ENCODE peak calls at places on chromosomes 1 and 21, in five cellular contexts. One of them, this sample, is unnamed.

GRCh38 chr21:29232601-29233541 is 65.9 kb upstream of the BACH1 start:
- DNase-seq in stomach: no peak
- DNase-seq in body of pancreas: no peak
- DNase-seq in GM12865: peak
- DNase-seq in small intestine: no peak
- DNase-seq in this sample: no peak

GRCh38 chr1:176765608-176766007 is 302.6 kb downstream of the PAPPA2 start:
- DNase-seq in small intestine: no peak
- DNase-seq in GM12865: no peak
- DNase-seq in body of pancreas: no peak
- DNase-seq in stomach: no peak
- DNase-seq in this sample: no peak

GRCh38 chr1:201896951-201897391 is 8.3 kb downstream of the SHISA4 start:
- DNase-seq in stomach: no peak
- DNase-seq in GM12865: no peak
- DNase-seq in small intestine: no peak
- DNase-seq in body of pancreas: no peak
- DNase-seq in this sample: no peak

GRCh38 chr1:77832889-77833288 is 53.4 kb downstream of the MIGA1 start:
- DNase-seq in small intestine: no peak
- DNase-seq in body of pancreas: no peak
- DNase-seq in stomach: no peak
- DNase-seq in GM12865: no peak
- DNase-seq in this sample: no peak

GRCh38 chr1:8540971-8541370 is 223.1 kb downstream of the SLC45A1 start:
- DNase-seq in GM12865: no peak
- DNase-seq in small intestine: no peak
- DNase-seq in body of pancreas: no peak
- DNase-seq in stomach: no peak
- DNase-seq in this sample: no peak

GRCh38 chr21:31553461-31553860 is 106.0 kb upstream of the SOD1 start:
- DNase-seq in stomach: no peak
- DNase-seq in body of pancreas: no peak
- DNase-seq in small intestine: no peak
- DNase-seq in GM12865: no peak
- DNase-seq in this sample: no peak

GRCh38 chr1:222828939-222829338 is 14.1 kb downstream of the DISP1 start:
- DNase-seq in stomach: no peak
- DNase-seq in small intestine: no peak
- DNase-seq in body of pancreas: no peak
- DNase-seq in GM12865: no peak
- DNase-seq in this sample: no peak

GRCh38 chr1:234701737-234702341 is 91.9 kb upstream of the IRF2BP2 start:
- DNase-seq in small intestine: no peak
- DNase-seq in GM12865: no peak
- DNase-seq in body of pancreas: no peak
- DNase-seq in stomach: no peak
- DNase-seq in this sample: no peak

GRCh38 chr1:151065089-151065645 is 5.0 kb downstream of the MLLT11 start:
- DNase-seq in body of pancreas: no peak
- DNase-seq in small intestine: no peak
- DNase-seq in stomach: no peak
- DNase-seq in GM12865: no peak
- DNase-seq in this sample: no peak

GRCh38 chr1:109762821-109763645 is 690 bp downstream of the EPS8L3 start:
- DNase-seq in small intestine: peak
- DNase-seq in GM12865: no peak
- DNase-seq in stomach: peak
- DNase-seq in body of pancreas: peak
- DNase-seq in this sample: no peak

GRCh38 chr1:172742599-172743500 is 83.9 kb downstream of the FASLG start:
- DNase-seq in GM12865: peak
- DNase-seq in small intestine: peak
- DNase-seq in body of pancreas: no peak
- DNase-seq in stomach: no peak
- DNase-seq in this sample: no peak

GRCh38 chr1:110114784-110115183 is 2.5 kb downstream of the UBL4B start:
- DNase-seq in GM12865: no peak
- DNase-seq in stomach: no peak
- DNase-seq in body of pancreas: no peak
- DNase-seq in small intestine: no peak
- DNase-seq in this sample: no peak

GRCh38 chr1:244813327-244813726 is 22.1 kb upstream of the COX20 start:
- DNase-seq in small intestine: no peak
- DNase-seq in stomach: no peak
- DNase-seq in GM12865: no peak
- DNase-seq in body of pancreas: no peak
- DNase-seq in this sample: no peak

GRCh38 chr1:168396940-168397680 is 116.4 kb downstream of the TBX19 start:
- DNase-seq in stomach: no peak
- DNase-seq in body of pancreas: no peak
- DNase-seq in small intestine: no peak
- DNase-seq in GM12865: no peak
- DNase-seq in this sample: no peak

GRCh38 chr1:172352435-172352834 is 68.0 kb upstream of the C1orf105 start:
- DNase-seq in small intestine: no peak
- DNase-seq in body of pancreas: no peak
- DNase-seq in GM12865: no peak
- DNase-seq in stomach: no peak
- DNase-seq in this sample: no peak

GRCh38 chr1:84776639-84777038 is 86.4 kb upstream of the SSX2IP start:
- DNase-seq in stomach: no peak
- DNase-seq in body of pancreas: no peak
- DNase-seq in small intestine: no peak
- DNase-seq in GM12865: no peak
- DNase-seq in this sample: no peak

GRCh38 chr1:90963651-90964050 is 58.2 kb downstream of the ZNF644 start:
- DNase-seq in stomach: no peak
- DNase-seq in GM12865: no peak
- DNase-seq in small intestine: no peak
- DNase-seq in body of pancreas: no peak
- DNase-seq in this sample: no peak

GRCh38 chr21:16454371-16454770 is 724.6 kb downstream of the USP25 start:
- DNase-seq in stomach: no peak
- DNase-seq in body of pancreas: no peak
- DNase-seq in small intestine: no peak
- DNase-seq in GM12865: no peak
- DNase-seq in this sample: no peak

GRCh38 chr1:24764848-24765247 is 19.6 kb downstream of the CLIC4 start:
- DNase-seq in small intestine: no peak
- DNase-seq in GM12865: no peak
- DNase-seq in body of pancreas: no peak
- DNase-seq in stomach: no peak
- DNase-seq in this sample: no peak

GRCh38 chr1:24142546-24143431 is at the start of gene IL22RA1:
- DNase-seq in GM12865: no peak
- DNase-seq in small intestine: peak
- DNase-seq in stomach: peak
- DNase-seq in body of pancreas: peak
- DNase-seq in this sample: no peak

GRCh38 chr1:50973255-50973654 is 3.2 kb downstream of the CDKN2C start:
- DNase-seq in body of pancreas: no peak
- DNase-seq in small intestine: no peak
- DNase-seq in stomach: no peak
- DNase-seq in GM12865: no peak
- DNase-seq in this sample: no peak

GRCh38 chr1:50972766-50973165 is 2.7 kb downstream of the CDKN2C start:
- DNase-seq in stomach: no peak
- DNase-seq in body of pancreas: no peak
- DNase-seq in GM12865: no peak
- DNase-seq in small intestine: no peak
- DNase-seq in this sample: no peak

GRCh38 chr1:50970927-50971582 is 1.0 kb downstream of the CDKN2C start:
- DNase-seq in body of pancreas: no peak
- DNase-seq in small intestine: peak
- DNase-seq in GM12865: no peak
- DNase-seq in stomach: no peak
- DNase-seq in this sample: no peak

GRCh38 chr1:50970508-50970885 is 452 bp downstream of the CDKN2C start:
- DNase-seq in GM12865: no peak
- DNase-seq in stomach: no peak
- DNase-seq in body of pancreas: no peak
- DNase-seq in small intestine: no peak
- DNase-seq in this sample: no peak

DNA sequence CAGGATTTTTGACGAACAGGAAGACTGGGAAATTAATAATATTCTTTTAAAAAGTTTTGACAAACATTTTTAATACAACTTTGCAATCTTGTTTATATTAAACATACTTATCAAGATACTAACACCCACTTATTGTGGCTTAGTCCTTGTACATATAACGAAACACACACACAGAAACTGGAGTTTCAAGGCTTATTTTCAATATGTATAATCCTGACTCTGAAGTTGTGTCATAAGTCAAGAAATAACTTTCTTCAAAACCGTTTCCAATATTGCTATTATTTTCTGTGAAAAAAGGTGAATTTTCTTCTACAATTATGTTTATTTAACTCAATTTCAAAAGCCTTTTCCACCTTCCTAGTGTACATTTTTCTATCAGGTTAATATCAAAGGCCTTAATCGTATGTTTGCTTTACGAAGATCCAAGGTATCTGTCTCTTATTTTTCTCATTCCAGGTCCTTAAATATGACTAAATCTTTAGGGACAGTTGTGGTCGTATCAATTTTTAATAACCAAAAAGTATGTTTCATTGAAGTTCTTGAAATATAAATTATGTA is 1.8 kb downstream of the CDKN2C start:
- DNase-seq in small intestine: no peak
- DNase-seq in GM12865: peak
- DNase-seq in body of pancreas: no peak
- DNase-seq in stomach: no peak
- DNase-seq in this sample: no peak
- H3K4me3 ChIP-seq in small intestine: no peak
- H3K4me3 ChIP-seq in GM12865: peak
- H3K4me3 ChIP-seq in body of pancreas: no peak
- H3K4me3 ChIP-seq in stomach: no peak
- H3K4me3 ChIP-seq in this sample: peak

GRCh38 chr21:36208326-36209013 is 51.8 kb downstream of the DOP1B start:
- DNase-seq in stomach: no peak
- DNase-seq in small intestine: no peak
- DNase-seq in GM12865: no peak
- DNase-seq in body of pancreas: no peak
- DNase-seq in this sample: no peak

GRCh38 chr21:36209626-36210171 is 53.1 kb downstream of the DOP1B start:
- DNase-seq in small intestine: peak
- DNase-seq in body of pancreas: peak
- DNase-seq in stomach: peak
- DNase-seq in GM12865: peak
- DNase-seq in this sample: peak

GRCh38 chr21:36212513-36212780 is 55.8 kb downstream of the DOP1B start:
- DNase-seq in small intestine: no peak
- DNase-seq in body of pancreas: no peak
- DNase-seq in GM12865: no peak
- DNase-seq in stomach: no peak
- DNase-seq in this sample: no peak

GRCh38 chr21:36210779-36211659 is 54.4 kb downstream of the DOP1B start:
- DNase-seq in stomach: no peak
- DNase-seq in GM12865: no peak
- DNase-seq in body of pancreas: no peak
- DNase-seq in small intestine: peak
- DNase-seq in this sample: no peak

DNA sequence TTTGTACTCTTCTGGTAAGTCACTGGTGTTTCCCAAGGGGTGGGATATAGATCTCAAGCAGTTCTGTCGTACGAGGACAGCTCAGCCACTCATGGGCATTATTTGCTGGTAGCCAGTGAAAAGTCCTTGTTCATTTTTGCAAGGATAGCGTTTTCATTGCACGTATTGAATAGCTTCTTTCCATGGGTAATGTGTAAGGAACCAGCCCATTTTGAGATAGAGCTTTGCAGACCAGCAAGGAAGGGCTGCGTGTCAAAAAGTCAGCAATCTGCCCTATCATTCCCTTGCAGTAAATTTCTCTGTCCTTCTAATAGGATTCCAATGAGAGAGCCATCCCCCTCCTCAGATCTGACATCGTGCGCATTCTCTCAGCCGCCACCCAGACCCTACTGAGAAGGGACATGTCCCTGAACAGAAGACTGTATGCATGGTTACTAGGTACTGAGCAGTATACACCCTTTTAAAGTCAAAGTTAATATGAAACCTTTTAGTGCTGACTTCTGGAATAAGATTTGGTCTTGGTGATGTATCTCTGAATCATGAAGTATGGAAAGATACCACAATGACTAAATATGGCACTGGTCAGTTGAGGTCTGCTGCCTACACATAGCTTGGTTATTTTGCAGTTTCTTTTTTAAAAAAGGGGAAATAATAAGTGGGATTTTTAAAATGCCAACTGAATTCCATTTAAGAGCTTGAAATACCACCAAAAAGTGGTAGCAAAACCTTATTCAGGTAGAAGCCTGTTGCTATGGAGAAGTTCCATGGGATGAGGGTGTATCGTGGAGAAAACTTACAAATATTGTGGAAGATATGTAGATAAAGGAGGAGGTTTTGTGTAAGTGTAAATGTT is 55.3 kb downstream of the DOP1B start:
- DNase-seq in small intestine: no peak
- DNase-seq in stomach: no peak
- DNase-seq in body of pancreas: no peak
- DNase-seq in GM12865: no peak
- DNase-seq in this sample: no peak
- H3K4me3 ChIP-seq in small intestine: no peak
- H3K4me3 ChIP-seq in stomach: no peak
- H3K4me3 ChIP-seq in body of pancreas: no peak
- H3K4me3 ChIP-seq in GM12865: no peak
- H3K4me3 ChIP-seq in this sample: no peak

GRCh38 chr21:25036775-25037174 is 570.5 kb downstream of the MRPL39 start:
- DNase-seq in small intestine: no peak
- DNase-seq in body of pancreas: no peak
- DNase-seq in stomach: no peak
- DNase-seq in GM12865: no peak
- DNase-seq in this sample: no peak

GRCh38 chr21:25039461-25040380 is 567.6 kb downstream of the MRPL39 start:
- DNase-seq in GM12865: peak
- DNase-seq in body of pancreas: no peak
- DNase-seq in stomach: no peak
- DNase-seq in small intestine: no peak
- DNase-seq in this sample: peak
- H3K4me3 ChIP-seq in GM12865: peak
- H3K4me3 ChIP-seq in body of pancreas: no peak
- H3K4me3 ChIP-seq in stomach: no peak
- H3K4me3 ChIP-seq in small intestine: no peak
- H3K4me3 ChIP-seq in this sample: peak

GRCh38 chr21:41317458-41317857 is 857 bp downstream of the FAM3B start:
- DNase-seq in GM12865: no peak
- DNase-seq in small intestine: peak
- DNase-seq in stomach: peak
- DNase-seq in body of pancreas: peak
- DNase-seq in this sample: no peak

GRCh38 chr21:41318218-41318617 is 1.6 kb downstream of the FAM3B start:
- DNase-seq in body of pancreas: no peak
- DNase-seq in small intestine: peak
- DNase-seq in GM12865: no peak
- DNase-seq in stomach: no peak
- DNase-seq in this sample: no peak

GRCh38 chr21:41315726-41316125 is 875 bp upstream of the FAM3B start:
- DNase-seq in small intestine: no peak
- DNase-seq in stomach: no peak
- DNase-seq in GM12865: no peak
- DNase-seq in body of pancreas: no peak
- DNase-seq in this sample: no peak

GRCh38 chr21:41316641-41317392 is at the start of gene FAM3B:
- DNase-seq in stomach: peak
- DNase-seq in GM12865: no peak
- DNase-seq in body of pancreas: peak
- DNase-seq in small intestine: peak
- DNase-seq in this sample: no peak

GRCh38 chr21:41316200-41316599 is 401 bp upstream of the FAM3B start:
- DNase-seq in small intestine: no peak
- DNase-seq in stomach: peak
- DNase-seq in body of pancreas: peak
- DNase-seq in GM12865: no peak
- DNase-seq in this sample: no peak
- H3K4me3 ChIP-seq in small intestine: no peak
- H3K4me3 ChIP-seq in stomach: peak
- H3K4me3 ChIP-seq in body of pancreas: peak
- H3K4me3 ChIP-seq in GM12865: no peak
- H3K4me3 ChIP-seq in this sample: no peak